ENCODE peak calls at places on chromosomes 7 and 10, in ten cellular contexts. One of them, this sample, is unnamed.

GRCh38 chr10:16986082-16986405 is 143.6 kb downstream of the CUBN start:
- DNase-seq in cardiac muscle cell: no peak
- DNase-seq in skeletal muscle cell: no peak
- DNase-seq in neuronal stem cell: no peak
- DNase-seq in IMR-90: no peak
- DNase-seq in foreskin fibroblast: no peak
- DNase-seq in NB4: no peak
- DNase-seq in HepG2: no peak
- DNase-seq in mesenchymal stem cell: no peak
- DNase-seq in prostate gland: no peak
- DNase-seq in this sample: no peak

GRCh38 chr10:98006266-98006665 is 24.2 kb downstream of the CRTAC1 start:
- DNase-seq in cardiac muscle cell: no peak
- DNase-seq in skeletal muscle cell: no peak
- DNase-seq in neuronal stem cell: no peak
- DNase-seq in IMR-90: no peak
- DNase-seq in foreskin fibroblast: no peak
- DNase-seq in NB4: no peak
- DNase-seq in HepG2: no peak
- DNase-seq in mesenchymal stem cell: no peak
- DNase-seq in prostate gland: no peak
- DNase-seq in this sample: no peak

GRCh38 chr10:79052311-79053080 is 16.3 kb upstream of the ZMIZ1 start:
- DNase-seq in cardiac muscle cell: peak
- DNase-seq in skeletal muscle cell: no peak
- DNase-seq in neuronal stem cell: peak
- DNase-seq in IMR-90: no peak
- DNase-seq in foreskin fibroblast: peak
- DNase-seq in NB4: no peak
- DNase-seq in HepG2: peak
- DNase-seq in mesenchymal stem cell: peak
- DNase-seq in prostate gland: no peak
- DNase-seq in this sample: peak

GRCh38 chr7:41699532-41699931 is 3.4 kb downstream of the INHBA start:
- DNase-seq in cardiac muscle cell: peak
- DNase-seq in skeletal muscle cell: no peak
- DNase-seq in neuronal stem cell: no peak
- DNase-seq in IMR-90: peak
- DNase-seq in foreskin fibroblast: peak
- DNase-seq in NB4: no peak
- DNase-seq in HepG2: no peak
- DNase-seq in mesenchymal stem cell: peak
- DNase-seq in prostate gland: no peak
- DNase-seq in this sample: peak

GRCh38 chr10:107914450-107915276 is 750.2 kb upstream of the SORCS1 start:
- DNase-seq in cardiac muscle cell: peak
- DNase-seq in skeletal muscle cell: no peak
- DNase-seq in neuronal stem cell: peak
- DNase-seq in IMR-90: no peak
- DNase-seq in foreskin fibroblast: peak
- DNase-seq in NB4: no peak
- DNase-seq in HepG2: no peak
- DNase-seq in mesenchymal stem cell: peak
- DNase-seq in prostate gland: no peak
- DNase-seq in this sample: no peak

GRCh38 chr10:70932415-70933196 is 44.2 kb upstream of the PCBD1 start:
- DNase-seq in cardiac muscle cell: peak
- DNase-seq in skeletal muscle cell: no peak
- DNase-seq in neuronal stem cell: no peak
- DNase-seq in IMR-90: no peak
- DNase-seq in foreskin fibroblast: peak
- DNase-seq in NB4: no peak
- DNase-seq in HepG2: no peak
- DNase-seq in mesenchymal stem cell: peak
- DNase-seq in prostate gland: peak
- DNase-seq in this sample: no peak

GRCh38 chr7:85719981-85720963 is 533.4 kb upstream of the SEMA3D start:
- DNase-seq in cardiac muscle cell: peak
- DNase-seq in skeletal muscle cell: peak
- DNase-seq in neuronal stem cell: no peak
- DNase-seq in IMR-90: peak
- DNase-seq in foreskin fibroblast: peak
- DNase-seq in NB4: peak
- DNase-seq in HepG2: no peak
- DNase-seq in mesenchymal stem cell: peak
- DNase-seq in prostate gland: no peak
- DNase-seq in this sample: peak

GRCh38 chr7:149741629-149742028 is 31.8 kb downstream of the ZNF467 start:
- DNase-seq in cardiac muscle cell: peak
- DNase-seq in skeletal muscle cell: no peak
- DNase-seq in neuronal stem cell: no peak
- DNase-seq in IMR-90: no peak
- DNase-seq in foreskin fibroblast: peak
- DNase-seq in NB4: no peak
- DNase-seq in HepG2: no peak
- DNase-seq in mesenchymal stem cell: no peak
- DNase-seq in prostate gland: no peak
- DNase-seq in this sample: no peak

GRCh38 chr10:58477122-58477521 is 35.5 kb upstream of the BICC1 start:
- DNase-seq in cardiac muscle cell: peak
- DNase-seq in skeletal muscle cell: peak
- DNase-seq in neuronal stem cell: no peak
- DNase-seq in IMR-90: peak
- DNase-seq in foreskin fibroblast: peak
- DNase-seq in NB4: no peak
- DNase-seq in HepG2: no peak
- DNase-seq in mesenchymal stem cell: no peak
- DNase-seq in prostate gland: no peak
- DNase-seq in this sample: peak

GRCh38 chr10:131978366-131978765 is 3.4 kb downstream of the BNIP3 start:
- DNase-seq in cardiac muscle cell: no peak
- DNase-seq in skeletal muscle cell: no peak
- DNase-seq in neuronal stem cell: no peak
- DNase-seq in IMR-90: no peak
- DNase-seq in foreskin fibroblast: no peak
- DNase-seq in NB4: no peak
- DNase-seq in HepG2: no peak
- DNase-seq in mesenchymal stem cell: no peak
- DNase-seq in prostate gland: no peak
- DNase-seq in this sample: no peak

GRCh38 chr10:131979821-131980270 is 1.9 kb downstream of the BNIP3 start:
- DNase-seq in cardiac muscle cell: peak
- DNase-seq in skeletal muscle cell: no peak
- DNase-seq in neuronal stem cell: no peak
- DNase-seq in IMR-90: peak
- DNase-seq in foreskin fibroblast: peak
- DNase-seq in NB4: no peak
- DNase-seq in HepG2: peak
- DNase-seq in mesenchymal stem cell: peak
- DNase-seq in prostate gland: peak
- DNase-seq in this sample: peak

GRCh38 chr10:131978851-131979250 is 2.9 kb downstream of the BNIP3 start:
- DNase-seq in cardiac muscle cell: no peak
- DNase-seq in skeletal muscle cell: no peak
- DNase-seq in neuronal stem cell: no peak
- DNase-seq in IMR-90: no peak
- DNase-seq in foreskin fibroblast: no peak
- DNase-seq in NB4: no peak
- DNase-seq in HepG2: no peak
- DNase-seq in mesenchymal stem cell: no peak
- DNase-seq in prostate gland: no peak
- DNase-seq in this sample: no peak

GRCh38 chr10:131980321-131980720 is 1.4 kb downstream of the BNIP3 start:
- DNase-seq in cardiac muscle cell: no peak
- DNase-seq in skeletal muscle cell: no peak
- DNase-seq in neuronal stem cell: no peak
- DNase-seq in IMR-90: no peak
- DNase-seq in foreskin fibroblast: no peak
- DNase-seq in NB4: no peak
- DNase-seq in HepG2: no peak
- DNase-seq in mesenchymal stem cell: no peak
- DNase-seq in prostate gland: no peak
- DNase-seq in this sample: no peak

GRCh38 chr10:131979336-131979735 is 2.4 kb downstream of the BNIP3 start:
- DNase-seq in cardiac muscle cell: no peak
- DNase-seq in skeletal muscle cell: no peak
- DNase-seq in neuronal stem cell: no peak
- DNase-seq in IMR-90: no peak
- DNase-seq in foreskin fibroblast: no peak
- DNase-seq in NB4: no peak
- DNase-seq in HepG2: no peak
- DNase-seq in mesenchymal stem cell: no peak
- DNase-seq in prostate gland: no peak
- DNase-seq in this sample: no peak
- H3K4me3 ChIP-seq in cardiac muscle cell: peak
- H3K4me3 ChIP-seq in skeletal muscle cell: peak
- H3K4me3 ChIP-seq in neuronal stem cell: peak
- H3K4me3 ChIP-seq in IMR-90: peak
- H3K4me3 ChIP-seq in foreskin fibroblast: peak
- H3K4me3 ChIP-seq in NB4: peak
- H3K4me3 ChIP-seq in HepG2: peak
- H3K4me3 ChIP-seq in mesenchymal stem cell: no peak
- H3K4me3 ChIP-seq in prostate gland: peak
- H3K4me3 ChIP-seq in this sample: peak

DNA sequence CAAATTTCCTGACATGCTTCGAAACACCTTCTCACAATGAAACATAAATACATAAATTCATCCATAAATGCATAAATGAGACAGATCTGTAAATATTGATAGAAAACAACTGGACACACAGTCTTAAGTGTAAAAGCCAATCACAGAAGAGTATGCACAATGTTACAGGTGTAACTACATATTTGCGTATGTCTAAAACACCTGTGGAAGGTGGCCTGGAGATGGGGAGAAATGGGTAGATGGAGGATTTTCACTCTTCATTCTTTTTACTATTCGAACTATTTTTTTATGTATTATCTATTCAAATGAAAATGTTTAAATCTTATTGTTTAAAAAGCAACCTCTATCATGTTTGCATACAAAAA is 860 bp downstream of the IQUB start:
- DNase-seq in cardiac muscle cell: no peak
- DNase-seq in skeletal muscle cell: no peak
- DNase-seq in neuronal stem cell: no peak
- DNase-seq in IMR-90: no peak
- DNase-seq in foreskin fibroblast: no peak
- DNase-seq in NB4: no peak
- DNase-seq in HepG2: no peak
- DNase-seq in mesenchymal stem cell: no peak
- DNase-seq in prostate gland: no peak
- DNase-seq in this sample: no peak
- H3K4me3 ChIP-seq in cardiac muscle cell: peak
- H3K4me3 ChIP-seq in skeletal muscle cell: no peak
- H3K4me3 ChIP-seq in neuronal stem cell: no peak
- H3K4me3 ChIP-seq in IMR-90: no peak
- H3K4me3 ChIP-seq in foreskin fibroblast: no peak
- H3K4me3 ChIP-seq in NB4: no peak
- H3K4me3 ChIP-seq in HepG2: no peak
- H3K4me3 ChIP-seq in mesenchymal stem cell: no peak
- H3K4me3 ChIP-seq in prostate gland: no peak
- H3K4me3 ChIP-seq in this sample: no peak

GRCh38 chr10:35588836-35589235 is 16.3 kb upstream of the GJD4 start:
- DNase-seq in cardiac muscle cell: no peak
- DNase-seq in skeletal muscle cell: no peak
- DNase-seq in neuronal stem cell: no peak
- DNase-seq in IMR-90: no peak
- DNase-seq in foreskin fibroblast: no peak
- DNase-seq in NB4: no peak
- DNase-seq in HepG2: no peak
- DNase-seq in mesenchymal stem cell: no peak
- DNase-seq in prostate gland: no peak
- DNase-seq in this sample: no peak

GRCh38 chr10:35580421-35580770 is 24.7 kb upstream of the GJD4 start:
- DNase-seq in cardiac muscle cell: no peak
- DNase-seq in skeletal muscle cell: no peak
- DNase-seq in neuronal stem cell: no peak
- DNase-seq in IMR-90: no peak
- DNase-seq in foreskin fibroblast: no peak
- DNase-seq in NB4: no peak
- DNase-seq in HepG2: no peak
- DNase-seq in mesenchymal stem cell: no peak
- DNase-seq in prostate gland: no peak
- DNase-seq in this sample: no peak

GRCh38 chr10:35584946-35585345 is 20.2 kb upstream of the GJD4 start:
- DNase-seq in cardiac muscle cell: no peak
- DNase-seq in skeletal muscle cell: no peak
- DNase-seq in neuronal stem cell: no peak
- DNase-seq in IMR-90: no peak
- DNase-seq in foreskin fibroblast: no peak
- DNase-seq in NB4: no peak
- DNase-seq in HepG2: no peak
- DNase-seq in mesenchymal stem cell: no peak
- DNase-seq in prostate gland: no peak
- DNase-seq in this sample: no peak

GRCh38 chr10:35585356-35585755 is 19.8 kb upstream of the GJD4 start:
- DNase-seq in cardiac muscle cell: no peak
- DNase-seq in skeletal muscle cell: no peak
- DNase-seq in neuronal stem cell: no peak
- DNase-seq in IMR-90: no peak
- DNase-seq in foreskin fibroblast: no peak
- DNase-seq in NB4: no peak
- DNase-seq in HepG2: no peak
- DNase-seq in mesenchymal stem cell: no peak
- DNase-seq in prostate gland: no peak
- DNase-seq in this sample: no peak

DNA sequence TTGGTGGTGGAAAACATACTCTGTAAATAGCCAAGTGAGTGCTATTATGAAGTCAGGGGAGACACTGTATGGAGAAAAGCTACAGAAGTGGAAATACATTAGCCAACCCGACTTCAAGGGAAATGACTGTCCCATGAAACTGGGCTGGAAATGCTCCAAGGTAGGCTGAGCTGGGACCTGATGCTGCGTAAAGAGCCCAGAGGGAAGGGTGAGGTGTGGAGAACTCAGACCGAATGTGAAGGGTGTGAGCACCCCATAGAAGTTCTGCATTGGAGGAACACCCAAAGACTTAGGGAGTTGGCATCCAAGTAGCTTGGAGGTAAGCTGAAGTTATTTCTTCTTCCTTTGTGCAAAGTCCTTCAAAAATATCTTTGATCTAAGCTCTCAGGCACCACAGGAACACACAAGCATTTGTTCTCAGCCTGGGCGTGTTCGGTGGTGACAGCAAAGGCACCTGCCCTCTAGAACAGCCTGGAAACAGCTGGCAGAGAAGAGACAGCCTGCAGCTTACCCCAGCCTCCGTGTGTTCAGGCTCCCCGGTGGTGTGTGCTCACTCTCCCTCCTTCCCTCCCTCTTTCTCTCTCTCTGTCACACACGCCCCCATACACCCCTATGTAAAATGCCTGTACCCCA is 19.1 kb upstream of the GJD4 start:
- DNase-seq in cardiac muscle cell: no peak
- DNase-seq in skeletal muscle cell: no peak
- DNase-seq in neuronal stem cell: no peak
- DNase-seq in IMR-90: no peak
- DNase-seq in foreskin fibroblast: no peak
- DNase-seq in NB4: no peak
- DNase-seq in HepG2: peak
- DNase-seq in mesenchymal stem cell: no peak
- DNase-seq in prostate gland: no peak
- DNase-seq in this sample: no peak
- H3K4me3 ChIP-seq in cardiac muscle cell: no peak
- H3K4me3 ChIP-seq in skeletal muscle cell: no peak
- H3K4me3 ChIP-seq in neuronal stem cell: no peak
- H3K4me3 ChIP-seq in IMR-90: no peak
- H3K4me3 ChIP-seq in foreskin fibroblast: no peak
- H3K4me3 ChIP-seq in NB4: no peak
- H3K4me3 ChIP-seq in HepG2: no peak
- H3K4me3 ChIP-seq in mesenchymal stem cell: no peak
- H3K4me3 ChIP-seq in prostate gland: no peak
- H3K4me3 ChIP-seq in this sample: no peak

GRCh38 chr10:75468612-75469011 is 37.2 kb downstream of the LRMDA start:
- DNase-seq in cardiac muscle cell: no peak
- DNase-seq in skeletal muscle cell: no peak
- DNase-seq in neuronal stem cell: no peak
- DNase-seq in IMR-90: no peak
- DNase-seq in foreskin fibroblast: no peak
- DNase-seq in NB4: peak
- DNase-seq in HepG2: no peak
- DNase-seq in mesenchymal stem cell: no peak
- DNase-seq in prostate gland: no peak
- DNase-seq in this sample: no peak
- H3K4me3 ChIP-seq in cardiac muscle cell: no peak
- H3K4me3 ChIP-seq in skeletal muscle cell: no peak
- H3K4me3 ChIP-seq in neuronal stem cell: no peak
- H3K4me3 ChIP-seq in IMR-90: no peak
- H3K4me3 ChIP-seq in foreskin fibroblast: no peak
- H3K4me3 ChIP-seq in NB4: no peak
- H3K4me3 ChIP-seq in HepG2: no peak
- H3K4me3 ChIP-seq in mesenchymal stem cell: no peak
- H3K4me3 ChIP-seq in prostate gland: no peak
- H3K4me3 ChIP-seq in this sample: no peak